ENCODE peak calls at places on chromosome 9, in seven cellular contexts. N, U, Z, Y, E, V and G are unnamed samples.

GRCh38 chr9:6272229-6272597 is 56.0 kb upstream of the TPD52L3 start:
- DNase-seq in E (no peak), U (no peak), Z (peak; percentile 93), V (no peak), N (no peak), Y (no peak), G (peak; percentile 37)

GRCh38 chr9:107631788-107632187 is 142.2 kb upstream of the KLF4 start:
- DNase-seq in Z (no peak), Y (no peak), U (no peak), V (no peak), E (no peak), N (no peak), G (no peak)

GRCh38 chr9:80233102-80233843 is 661.5 kb downstream of the TLE4 start:
- DNase-seq in V (no peak), N (no peak), Z (no peak), U (no peak), Y (no peak), E (no peak), G (no peak)

GRCh38 chr9:84671651-84672467 is 2.3 kb downstream of the NTRK2 start:
- DNase-seq in U (no peak), E (no peak), N (no peak), V (no peak), Z (no peak), Y (no peak), G (no peak)

GRCh38 chr9:131119600-131119999 is 5.8 kb upstream of the NUP214 start:
- DNase-seq in Z (no peak), V (no peak), Y (no peak), N (no peak), E (no peak), U (no peak), G (no peak)

GRCh38 chr9:88092699-88093359 is 45.4 kb downstream of the SPATA31C2 start:
- DNase-seq in Z (peak; percentile 68), U (no peak), Y (no peak), V (no peak), N (no peak), E (no peak), G (no peak)

GRCh38 chr9:88537743-88538055 is 2.7 kb downstream of the NXNL2 start:
- DNase-seq in V (peak; percentile 48), Y (peak; percentile 58), N (peak; percentile 61), U (no peak), E (no peak), Z (peak; percentile 87), G (peak; percentile 73)

GRCh38 chr9:113996531-113997001 is 81.5 kb downstream of the AMBP start:
- DNase-seq in V (peak; percentile 11), U (no peak), Y (peak; percentile 61), Z (no peak), N (no peak), E (no peak), G (no peak)

GRCh38 chr9:104740596-104740995 is 6.9 kb upstream of the NIPSNAP3A start:
- DNase-seq in U (no peak), Z (peak; percentile 64), E (no peak), Y (no peak), N (no peak), V (no peak), G (no peak)

GRCh38 chr9:92887880-92888338 is 10.1 kb upstream of the ZNF484 start:
- DNase-seq in V (no peak), Y (no peak), N (no peak), Z (no peak), U (no peak), E (no peak), G (no peak)

GRCh38 chr9:38274746-38275250 is 117.7 kb upstream of the ALDH1B1 start:
- DNase-seq in Z (no peak), U (no peak), V (no peak), E (no peak), N (no peak), Y (peak; percentile 6), G (peak; percentile 10)

GRCh38 chr9:107175039-107175438 is 108.0 kb upstream of the RAD23B start:
- DNase-seq in N (no peak), V (peak; percentile 40), U (no peak), Y (no peak), E (no peak), Z (no peak), G (peak; percentile 28)

GRCh38 chr9:105157178-105157583 is 87.3 kb upstream of the SLC44A1 start:
- DNase-seq in U (peak; percentile 24), Y (peak; percentile 74), V (peak; percentile 51), E (no peak), N (peak; percentile 81), Z (peak; percentile 77), G (peak; percentile 31)

GRCh38 chr9:81825831-81826540 is 102.2 kb upstream of the SPATA31D4 start:
- DNase-seq in U (no peak), N (no peak), Y (no peak), E (no peak), Z (peak; percentile 30), V (no peak), G (no peak)

GRCh38 chr9:95857122-95857521 is 18.4 kb upstream of the ERCC6L2 start:
- DNase-seq in V (no peak), E (no peak), Z (peak; percentile 87), Y (no peak), U (no peak), N (no peak), G (no peak)

GRCh38 chr9:79652598-79652997 is 80.8 kb downstream of the TLE4 start:
- DNase-seq in V (no peak), Z (peak; percentile 53), E (no peak), U (no peak), Y (no peak), N (no peak), G (no peak)

DNA sequence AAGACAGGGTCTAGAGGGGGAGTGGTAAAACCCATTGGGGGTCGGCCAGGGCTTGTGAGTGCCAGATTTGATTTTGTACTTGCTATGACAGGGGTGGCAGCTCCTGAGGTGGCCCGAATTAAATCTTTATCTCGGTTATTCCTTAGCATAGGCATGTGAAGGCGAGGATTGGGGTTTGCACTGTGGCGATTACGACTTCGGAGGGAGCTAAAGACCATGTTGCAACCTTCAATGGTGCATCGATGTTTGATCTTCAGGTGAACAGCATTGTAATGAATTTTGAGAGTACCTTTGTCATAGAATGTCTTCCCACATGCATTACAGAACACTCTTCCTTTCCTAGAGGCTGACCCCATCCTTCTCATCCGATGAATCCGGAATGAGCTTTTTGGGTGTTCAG is 433.9 kb downstream of the BNC2 start:
- DNase-seq in Z (no peak), V (no peak), E (no peak), N (no peak), U (no peak), Y (no peak), G (no peak)
- TF ChIP-seq POLR2A in Z (no peak), V (no peak), E (no peak), N (no peak), U (no peak), Y (no peak), G (no peak)

GRCh38 chr9:137070201-137070905 is at the start of gene SAPCD2:
- DNase-seq in N (peak; percentile 91), V (peak; percentile 89), Y (peak; percentile 94), Z (peak; percentile 79), E (peak; percentile 49), U (peak; percentile 83), G (peak; percentile 85)
- TF ChIP-seq POLR2A in N (no peak), V (no peak), Y (no peak), Z (no peak), E (peak; percentile 26), U (peak; percentile 64), G (no peak)

GRCh38 chr9:14320272-14321245 is 6.6 kb upstream of the NFIB start:
- DNase-seq in V (peak; percentile 50), N (no peak), Y (no peak), U (no peak), E (no peak), Z (peak; percentile 95), G (no peak)

GRCh38 chr9:14323083-14323968 is 9.4 kb upstream of the NFIB start:
- DNase-seq in V (no peak), Z (no peak), U (no peak), N (no peak), Y (no peak), E (no peak), G (no peak)

GRCh38 chr9:14321517-14322125 is 7.7 kb upstream of the NFIB start:
- DNase-seq in E (no peak), Z (no peak), U (no peak), V (no peak), N (no peak), Y (no peak), G (no peak)

GRCh38 chr9:14323969-14324366 is 10.0 kb upstream of the NFIB start:
- DNase-seq in Z (no peak), U (no peak), N (no peak), E (no peak), V (no peak), Y (no peak), G (no peak)

DNA sequence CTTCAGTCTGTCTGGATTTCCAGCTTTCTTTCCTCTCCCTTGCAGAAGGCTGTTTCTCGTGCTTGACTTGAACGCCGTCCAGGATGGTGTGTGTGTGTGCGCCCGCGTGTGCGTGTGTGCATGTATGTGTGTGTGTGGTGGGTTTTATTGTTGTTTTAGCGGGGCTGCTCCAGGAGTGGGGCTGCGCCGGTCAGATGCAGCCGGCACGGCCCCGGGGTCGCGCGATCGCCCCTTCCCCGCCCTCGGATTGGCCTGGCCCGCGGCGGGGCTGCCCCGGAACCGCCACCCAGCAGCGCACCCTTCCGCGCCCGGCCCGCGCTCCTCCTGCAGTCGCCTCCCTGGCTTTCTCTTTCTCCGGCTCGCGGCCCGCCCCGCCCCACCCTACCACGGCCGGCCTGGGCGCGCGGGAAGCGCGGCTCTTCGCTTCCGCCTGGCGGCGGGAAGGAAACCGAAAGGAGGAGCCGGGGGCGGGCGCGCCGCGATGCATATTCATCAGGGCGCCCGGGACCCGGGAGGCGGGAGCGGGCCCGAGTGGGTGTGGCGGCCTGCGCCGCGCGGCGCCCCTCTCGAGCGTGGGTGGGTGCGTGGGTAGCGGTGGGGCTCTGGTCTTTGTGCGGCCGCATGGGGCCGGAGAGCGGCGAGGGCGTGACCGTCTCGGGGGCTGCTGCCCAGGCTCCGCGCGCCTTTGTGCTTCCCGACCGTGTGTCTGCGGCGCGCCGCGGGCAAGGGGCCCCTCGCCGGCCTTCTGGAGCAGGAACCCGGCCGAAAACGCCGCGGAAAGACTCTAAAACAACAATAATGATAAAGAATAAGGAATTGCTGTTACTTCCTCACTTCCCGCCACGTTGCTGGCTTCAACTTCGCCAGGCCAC is 8.5 kb upstream of the NFIB start:
- DNase-seq in V (peak; percentile 95), N (peak; percentile 90), U (peak; percentile 56), Y (peak; percentile 92), E (peak; percentile 54), Z (peak; percentile 76), G (peak; percentile 98)
- TF ChIP-seq POLR2A in V (no peak), N (peak; percentile 45), U (no peak), Y (no peak), E (peak; percentile 64), Z (no peak), G (no peak)

GRCh38 chr9:136466155-136466541 is 16.7 kb downstream of the SEC16A start:
- DNase-seq in U (no peak), V (no peak), N (no peak), Z (no peak), E (no peak), Y (no peak), G (no peak)
- TF ChIP-seq POLR2A in U (no peak), V (no peak), N (no peak), Z (no peak), E (no peak), Y (no peak), G (no peak)